ENCODE peak calls at places on chromosomes 16 and 17, in eight cellular contexts. One of them, this sample, is unnamed. For H3K79me2 and H3K9me3, the result is how much of the 10 kb centered on the place peaks cover.

GRCh38 chr17:21377821-21378396 is 1.8 kb downstream of the KCNJ12 start:
- DNase-seq in MM.1S: no peak
- DNase-seq in SK-N-SH: peak
- DNase-seq in neural progenitor cell: peak
- DNase-seq in OCI-LY7: no peak
- DNase-seq in GM23248: no peak
- DNase-seq in HCT116: no peak
- DNase-seq in hepatocyte: no peak
- DNase-seq in this sample: no peak

GRCh38 chr16:66653581-66654350 is 42.8 kb downstream of the CMTM4 start:
- DNase-seq in MM.1S: no peak
- DNase-seq in GM23248: peak
- DNase-seq in OCI-LY7: no peak
- DNase-seq in hepatocyte: no peak
- DNase-seq in neural progenitor cell: no peak
- DNase-seq in SK-N-SH: no peak
- DNase-seq in HCT116: no peak
- DNase-seq in this sample: no peak

GRCh38 chr17:1645207-1646171 is at the start of gene SCARF1:
- DNase-seq in MM.1S: no peak
- DNase-seq in OCI-LY7: no peak
- DNase-seq in HCT116: no peak
- DNase-seq in SK-N-SH: no peak
- DNase-seq in hepatocyte: no peak
- DNase-seq in GM23248: no peak
- DNase-seq in neural progenitor cell: no peak
- DNase-seq in this sample: no peak

GRCh38 chr17:35713069-35713728 is 18.2 kb upstream of the RASL10B start:
- DNase-seq in GM23248: peak
- DNase-seq in HCT116: no peak
- DNase-seq in neural progenitor cell: no peak
- DNase-seq in hepatocyte: no peak
- DNase-seq in SK-N-SH: peak
- DNase-seq in OCI-LY7: no peak
- DNase-seq in MM.1S: peak
- DNase-seq in this sample: no peak

GRCh38 chr17:50080827-50081226 is 14.3 kb upstream of the PDK2 start:
- DNase-seq in SK-N-SH: no peak
- DNase-seq in HCT116: no peak
- DNase-seq in MM.1S: peak
- DNase-seq in hepatocyte: no peak
- DNase-seq in GM23248: no peak
- DNase-seq in neural progenitor cell: no peak
- DNase-seq in OCI-LY7: peak
- DNase-seq in this sample: no peak

GRCh38 chr17:58300336-58300735 is 19.6 kb upstream of the MPO start:
- DNase-seq in GM23248: no peak
- DNase-seq in hepatocyte: peak
- DNase-seq in HCT116: no peak
- DNase-seq in MM.1S: peak
- DNase-seq in neural progenitor cell: no peak
- DNase-seq in OCI-LY7: no peak
- DNase-seq in SK-N-SH: no peak
- DNase-seq in this sample: no peak

GRCh38 chr16:397135-397661 is at the start of gene NME4:
- DNase-seq in GM23248: peak
- DNase-seq in hepatocyte: peak
- DNase-seq in HCT116: no peak
- DNase-seq in MM.1S: peak
- DNase-seq in OCI-LY7: peak
- DNase-seq in neural progenitor cell: peak
- DNase-seq in SK-N-SH: peak
- DNase-seq in this sample: peak

GRCh38 chr16:16861546-16861945 is 482.6 kb downstream of the NPIPA7 start:
- DNase-seq in GM23248: peak
- DNase-seq in OCI-LY7: peak
- DNase-seq in MM.1S: peak
- DNase-seq in neural progenitor cell: peak
- DNase-seq in SK-N-SH: peak
- DNase-seq in hepatocyte: peak
- DNase-seq in HCT116: peak
- DNase-seq in this sample: peak

GRCh38 chr16:53053967-53054669 is 673 bp upstream of the CHD9 start:
- DNase-seq in HCT116: no peak
- DNase-seq in GM23248: peak
- DNase-seq in MM.1S: peak
- DNase-seq in hepatocyte: peak
- DNase-seq in SK-N-SH: peak
- DNase-seq in neural progenitor cell: no peak
- DNase-seq in OCI-LY7: peak
- DNase-seq in this sample: peak

GRCh38 chr16:67234180-67234597 is 7.3 kb downstream of the TMEM208 start:
- DNase-seq in OCI-LY7: no peak
- DNase-seq in neural progenitor cell: no peak
- DNase-seq in GM23248: no peak
- DNase-seq in hepatocyte: no peak
- DNase-seq in MM.1S: no peak
- DNase-seq in HCT116: no peak
- DNase-seq in SK-N-SH: no peak
- DNase-seq in this sample: no peak

GRCh38 chr17:48491527-48492273 is 39.1 kb downstream of the HOXB1 start:
- DNase-seq in OCI-LY7: no peak
- DNase-seq in hepatocyte: no peak
- DNase-seq in GM23248: peak
- DNase-seq in neural progenitor cell: no peak
- DNase-seq in SK-N-SH: no peak
- DNase-seq in HCT116: no peak
- DNase-seq in MM.1S: no peak
- DNase-seq in this sample: no peak

GRCh38 chr17:73293480-73293911 is 18.3 kb downstream of the CDC42EP4 start:
- DNase-seq in hepatocyte: peak
- DNase-seq in neural progenitor cell: no peak
- DNase-seq in MM.1S: no peak
- DNase-seq in HCT116: peak
- DNase-seq in SK-N-SH: peak
- DNase-seq in GM23248: peak
- DNase-seq in OCI-LY7: no peak
- DNase-seq in this sample: peak

GRCh38 chr17:40025559-40025958 is 10.3 kb downstream of the CSF3 start:
- DNase-seq in GM23248: no peak
- DNase-seq in neural progenitor cell: no peak
- DNase-seq in HCT116: no peak
- DNase-seq in MM.1S: no peak
- DNase-seq in OCI-LY7: no peak
- DNase-seq in SK-N-SH: no peak
- DNase-seq in hepatocyte: no peak
- DNase-seq in this sample: no peak
- TF ChIP-seq EZH2phosphoT487 in GM23248: no peak
- TF ChIP-seq EZH2phosphoT487 in neural progenitor cell: no peak
- TF ChIP-seq EZH2phosphoT487 in HCT116: no peak
- TF ChIP-seq EZH2phosphoT487 in MM.1S: no peak
- TF ChIP-seq EZH2phosphoT487 in OCI-LY7: no peak
- TF ChIP-seq EZH2phosphoT487 in SK-N-SH: no peak
- TF ChIP-seq EZH2phosphoT487 in hepatocyte: no peak
- TF ChIP-seq EZH2phosphoT487 in this sample: no peak

GRCh38 chr17:63116967-63117366 is 150.9 kb downstream of the TANC2 start:
- DNase-seq in OCI-LY7: no peak
- DNase-seq in GM23248: peak
- DNase-seq in neural progenitor cell: peak
- DNase-seq in SK-N-SH: peak
- DNase-seq in MM.1S: no peak
- DNase-seq in hepatocyte: peak
- DNase-seq in HCT116: no peak
- DNase-seq in this sample: no peak
- H3K79me2 ChIP-seq in OCI-LY7: under half
- H3K79me2 ChIP-seq in GM23248: half or more
- H3K79me2 ChIP-seq in neural progenitor cell: under half
- H3K79me2 ChIP-seq in SK-N-SH: half or more
- H3K79me2 ChIP-seq in MM.1S: under half
- H3K79me2 ChIP-seq in hepatocyte: under half
- H3K79me2 ChIP-seq in HCT116: under half
- H3K79me2 ChIP-seq in this sample: under half

DNA sequence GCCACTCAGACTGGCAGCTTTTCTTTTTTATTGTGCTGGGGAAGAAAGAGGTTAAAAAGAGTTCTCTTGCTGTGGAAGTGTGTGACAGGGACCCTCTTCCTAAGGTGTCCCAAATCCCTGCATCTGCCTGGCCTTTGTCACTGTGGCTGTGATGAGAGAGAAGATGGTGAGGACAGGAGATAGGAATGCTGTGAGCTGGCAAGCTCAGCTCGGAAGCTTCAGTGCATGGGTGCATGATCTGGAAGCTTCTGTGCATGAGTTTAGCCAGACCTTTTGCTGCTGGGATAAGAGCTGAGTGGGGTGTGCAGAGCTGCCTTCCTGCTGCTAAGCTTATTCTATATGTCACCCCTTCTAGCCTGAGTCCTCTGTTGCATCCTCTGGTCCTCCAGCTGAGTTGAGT is 103.3 kb upstream of the CACNG3 start:
- DNase-seq in neural progenitor cell: no peak
- DNase-seq in hepatocyte: peak
- DNase-seq in GM23248: no peak
- DNase-seq in HCT116: no peak
- DNase-seq in SK-N-SH: no peak
- DNase-seq in MM.1S: no peak
- DNase-seq in OCI-LY7: no peak
- DNase-seq in this sample: no peak
- H3K9me3 ChIP-seq in neural progenitor cell: under half
- H3K9me3 ChIP-seq in hepatocyte: under half
- H3K9me3 ChIP-seq in GM23248: under half
- H3K9me3 ChIP-seq in HCT116: under half
- H3K9me3 ChIP-seq in SK-N-SH: under half
- H3K9me3 ChIP-seq in MM.1S: under half
- H3K9me3 ChIP-seq in OCI-LY7: under half
- H3K9me3 ChIP-seq in this sample: under half

DNA sequence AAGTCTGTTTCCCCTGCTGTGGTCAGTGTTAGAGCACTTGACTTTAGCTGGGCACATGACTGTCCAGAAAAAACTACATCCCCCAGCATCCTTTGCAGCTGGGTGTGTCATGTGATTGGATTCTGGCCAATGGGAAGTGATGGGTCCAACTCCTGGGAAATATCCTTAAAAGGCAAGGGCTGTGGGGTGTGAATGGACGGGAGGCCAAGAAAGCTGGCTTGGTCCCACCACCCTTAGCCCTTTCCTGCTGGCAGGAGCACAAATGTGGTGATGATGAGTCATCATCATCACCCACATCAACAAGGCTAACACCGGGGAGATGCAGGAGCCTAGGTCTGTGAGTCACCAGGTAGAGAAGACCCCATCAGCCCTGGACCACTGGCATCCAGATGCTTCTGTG is 341.7 kb downstream of the C16orf95 start:
- DNase-seq in OCI-LY7: peak
- DNase-seq in SK-N-SH: peak
- DNase-seq in GM23248: peak
- DNase-seq in hepatocyte: no peak
- DNase-seq in MM.1S: no peak
- DNase-seq in HCT116: peak
- DNase-seq in neural progenitor cell: peak
- DNase-seq in this sample: peak
- TF ChIP-seq EZH2phosphoT487 in OCI-LY7: no peak
- TF ChIP-seq EZH2phosphoT487 in SK-N-SH: no peak
- TF ChIP-seq EZH2phosphoT487 in GM23248: no peak
- TF ChIP-seq EZH2phosphoT487 in hepatocyte: no peak
- TF ChIP-seq EZH2phosphoT487 in MM.1S: no peak
- TF ChIP-seq EZH2phosphoT487 in HCT116: no peak
- TF ChIP-seq EZH2phosphoT487 in neural progenitor cell: no peak
- TF ChIP-seq EZH2phosphoT487 in this sample: no peak

GRCh38 chr17:31584436-31585279 is 193.2 kb downstream of the RAB11FIP4 start:
- DNase-seq in SK-N-SH: no peak
- DNase-seq in OCI-LY7: no peak
- DNase-seq in neural progenitor cell: no peak
- DNase-seq in GM23248: no peak
- DNase-seq in hepatocyte: no peak
- DNase-seq in HCT116: no peak
- DNase-seq in MM.1S: no peak
- DNase-seq in this sample: no peak
- H3K79me2 ChIP-seq in SK-N-SH: under half
- H3K79me2 ChIP-seq in OCI-LY7: under half
- H3K79me2 ChIP-seq in neural progenitor cell: under half
- H3K79me2 ChIP-seq in GM23248: half or more
- H3K79me2 ChIP-seq in hepatocyte: under half
- H3K79me2 ChIP-seq in HCT116: under half
- H3K79me2 ChIP-seq in MM.1S: under half
- H3K79me2 ChIP-seq in this sample: under half

DNA sequence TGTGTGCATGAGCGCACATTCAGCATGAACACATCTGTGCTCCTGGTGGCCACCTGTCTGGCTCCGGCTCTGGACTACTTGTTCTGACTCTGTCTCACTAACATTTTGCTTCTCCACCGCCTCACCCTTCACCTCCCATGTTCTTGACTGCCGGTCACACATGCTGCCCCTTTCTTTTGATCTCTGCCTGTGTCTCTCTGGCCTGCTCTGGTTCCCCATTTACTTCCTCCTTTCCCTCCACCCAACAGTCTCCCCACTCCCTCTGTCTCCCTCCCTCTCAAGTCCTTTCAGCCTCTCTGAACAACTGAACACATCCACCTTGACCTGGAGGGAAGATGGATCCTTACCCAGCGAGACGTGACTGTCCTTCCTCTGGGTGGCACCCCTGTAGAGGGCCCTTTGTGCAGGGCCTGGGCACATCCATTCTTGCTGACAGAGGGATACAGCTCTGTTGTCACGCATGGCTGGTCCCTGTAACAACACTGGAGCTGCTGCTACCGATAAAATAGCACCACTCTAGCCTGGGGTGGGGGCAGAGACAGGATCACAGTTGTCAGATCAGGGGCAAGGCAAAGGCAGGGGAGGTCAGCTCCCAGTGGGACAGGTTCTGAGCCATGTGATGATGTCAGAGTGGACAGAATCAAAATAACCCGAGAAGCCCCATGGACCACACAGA is 11.0 kb downstream of the ZSCAN32 start:
- DNase-seq in HCT116: no peak
- DNase-seq in neural progenitor cell: no peak
- DNase-seq in SK-N-SH: no peak
- DNase-seq in OCI-LY7: peak
- DNase-seq in MM.1S: no peak
- DNase-seq in hepatocyte: no peak
- DNase-seq in GM23248: no peak
- DNase-seq in this sample: no peak
- H3K9me3 ChIP-seq in HCT116: under half
- H3K9me3 ChIP-seq in neural progenitor cell: under half
- H3K9me3 ChIP-seq in SK-N-SH: under half
- H3K9me3 ChIP-seq in OCI-LY7: under half
- H3K9me3 ChIP-seq in MM.1S: under half
- H3K9me3 ChIP-seq in hepatocyte: under half
- H3K9me3 ChIP-seq in GM23248: under half
- H3K9me3 ChIP-seq in this sample: under half

GRCh38 chr17:76151896-76152454 is 10.9 kb upstream of the FOXJ1 start:
- DNase-seq in OCI-LY7: no peak
- DNase-seq in SK-N-SH: no peak
- DNase-seq in GM23248: no peak
- DNase-seq in neural progenitor cell: no peak
- DNase-seq in HCT116: no peak
- DNase-seq in hepatocyte: no peak
- DNase-seq in MM.1S: no peak
- DNase-seq in this sample: no peak
- TF ChIP-seq EZH2phosphoT487 in OCI-LY7: no peak
- TF ChIP-seq EZH2phosphoT487 in SK-N-SH: no peak
- TF ChIP-seq EZH2phosphoT487 in GM23248: no peak
- TF ChIP-seq EZH2phosphoT487 in neural progenitor cell: no peak
- TF ChIP-seq EZH2phosphoT487 in HCT116: no peak
- TF ChIP-seq EZH2phosphoT487 in hepatocyte: no peak
- TF ChIP-seq EZH2phosphoT487 in MM.1S: no peak
- TF ChIP-seq EZH2phosphoT487 in this sample: no peak

This sample was measured in PC-3.